ENCODE peak calls at places on chromosome 18, in eight cellular contexts. K is neuronal stem cell; Z is foreskin keratinocyte; N is HCT116; O is CD8-positive, alpha-beta T cell; I is upper lobe of right lung; V is Panc1; B is tibial artery. Y is an unnamed sample.

GRCh38 chr18:54717673-54718435 is 110.4 kb upstream of the RAB27B start:
- DNase-seq in Z (no peak), B (no peak), I (no peak), V (no peak), O (peak; percentile 55), K (no peak), N (no peak), Y (peak; percentile 53)

GRCh38 chr18:57432765-57433400 is 2.3 kb upstream of the ONECUT2 start:
- DNase-seq in O (no peak), I (no peak), B (no peak), V (no peak), K (no peak), Z (no peak), N (no peak), Y (no peak)

GRCh38 chr18:5488844-5489243 is 55.0 kb downstream of the EPB41L3 start:
- DNase-seq in K (no peak), N (no peak), B (no peak), O (no peak), V (no peak), Z (no peak), I (no peak), Y (peak; percentile 67)

GRCh38 chr18:9861933-9862332 is 23.8 kb upstream of the TXNDC2 start:
- DNase-seq in I (no peak), B (no peak), N (no peak), Z (no peak), K (no peak), O (no peak), V (no peak), Y (no peak)

GRCh38 chr18:44238449-44238848 is 442.2 kb upstream of the SETBP1 start:
- DNase-seq in I (no peak), O (no peak), K (no peak), V (no peak), N (no peak), Z (peak; percentile 15), B (no peak), Y (no peak)

GRCh38 chr18:31791817-31792579 is 31.3 kb upstream of the SLC25A52 start:
- DNase-seq in V (no peak), K (no peak), Z (no peak), N (no peak), I (no peak), O (no peak), B (no peak), Y (no peak)

GRCh38 chr18:159037-159652 is 788 bp downstream of the USP14 start:
- DNase-seq in N (no peak), O (no peak), B (no peak), K (no peak), V (no peak), Z (peak; percentile 1), I (no peak), Y (no peak)

GRCh38 chr18:8681196-8681595 is 24.2 kb upstream of the MTCL1 start:
- DNase-seq in K (no peak), B (no peak), Z (no peak), N (no peak), O (no peak), I (peak; percentile 15), V (no peak), Y (no peak)

GRCh38 chr18:44943201-44943881 is 262.7 kb downstream of the SETBP1 start:
- DNase-seq in I (no peak), B (no peak), K (no peak), V (no peak), N (no peak), Z (no peak), O (no peak), Y (no peak)

GRCh38 chr18:10739152-10739551 is 213.3 kb downstream of the NAPG start:
- DNase-seq in O (no peak), N (no peak), B (no peak), I (no peak), Z (no peak), K (no peak), V (no peak), Y (no peak)

GRCh38 chr18:34978953-34979608 is 62.1 kb upstream of the MAPRE2 start:
- DNase-seq in O (peak; percentile 68), Z (peak; percentile 92), K (no peak), B (peak; percentile 79), I (peak; percentile 68), N (peak; percentile 97), V (peak; percentile 78), Y (peak; percentile 60)

GRCh38 chr18:47095810-47096209 is 54.5 kb downstream of the HDHD2 start:
- DNase-seq in K (no peak), I (no peak), B (no peak), O (no peak), N (no peak), Z (no peak), V (no peak), Y (no peak)

GRCh38 chr18:48749768-48750167 is 201.0 kb downstream of the SMAD7 start:
- DNase-seq in K (no peak), B (peak; percentile 90), I (no peak), O (no peak), N (no peak), V (no peak), Z (no peak), Y (peak; percentile 93)

GRCh38 chr18:75209129-75209951 is at the start of gene PTGR3:
- DNase-seq in Z (peak; percentile 44), B (peak; percentile 92), N (peak; percentile 67), V (peak; percentile 55), K (peak; percentile 68), O (peak; percentile 86), I (peak; percentile 93), Y (peak; percentile 95)

GRCh38 chr18:10020176-10020575 is 106.4 kb downstream of the VAPA start:
- DNase-seq in O (no peak), K (no peak), Z (no peak), V (no peak), I (no peak), B (no peak), N (no peak), Y (no peak)

GRCh38 chr18:43271593-43272432 is 5.5 kb downstream of the SYT4 start:
- DNase-seq in O (no peak), Z (no peak), B (no peak), I (no peak), V (peak; percentile 32), K (peak; percentile 46), N (peak; percentile 19), Y (no peak)

GRCh38 chr18:46478796-46479195 is 178.2 kb downstream of the LOXHD1 start:
- DNase-seq in Z (no peak), B (no peak), O (no peak), K (no peak), I (no peak), V (no peak), N (no peak), Y (no peak)

GRCh38 chr18:61635901-61636528 is 256.8 kb downstream of the RNF152 start:
- DNase-seq in B (peak; percentile 81), I (peak; percentile 59), V (no peak), N (peak; percentile 29), K (peak; percentile 59), Z (peak; percentile 23), O (no peak), Y (peak; percentile 62)

GRCh38 chr18:35430721-35431441 is 53.7 kb upstream of the ZNF396 start:
- DNase-seq in V (no peak), I (no peak), K (no peak), O (no peak), Z (no peak), N (no peak), B (no peak), Y (no peak)

GRCh38 chr18:68713791-68714190 is 1.1 kb downstream of the TMX3 start:
- DNase-seq in K (no peak), I (no peak), V (no peak), Z (no peak), N (no peak), B (no peak), O (no peak), Y (no peak)

GRCh38 chr18:79902075-79902474 is 49.4 kb downstream of the SLC66A2 start:
- DNase-seq in B (peak; percentile 65), N (no peak), O (no peak), K (no peak), V (no peak), Z (no peak), I (no peak), Y (no peak)

GRCh38 chr18:8257851-8258434 is 351.3 kb upstream of the RAB12 start:
- DNase-seq in N (no peak), B (no peak), O (no peak), K (no peak), V (no peak), Z (no peak), I (no peak), Y (no peak)

GRCh38 chr18:79022603-79023002 is 43.0 kb downstream of the SALL3 start:
- DNase-seq in Z (no peak), K (no peak), I (no peak), V (no peak), B (no peak), N (no peak), O (no peak), Y (no peak)

GRCh38 chr18:63540131-63540530 is 2.0 kb upstream of the SERPINB12 start:
- DNase-seq in V (no peak), O (no peak), Z (no peak), N (no peak), B (no peak), K (peak; percentile 30), I (no peak), Y (no peak)

GRCh38 chr18:48885266-48885950 is 65.4 kb downstream of the SMAD7 start:
- DNase-seq in B (peak; percentile 56), V (no peak), K (no peak), Z (no peak), N (no peak), O (no peak), I (peak; percentile 49), Y (no peak)

GRCh38 chr18:36849288-36850011 is 20.5 kb downstream of the KIAA1328 start:
- DNase-seq in V (no peak), N (no peak), O (no peak), K (no peak), I (no peak), B (no peak), Z (no peak), Y (no peak)
- H3K27ac ChIP-seq in V (no peak overlapping the region), N (no peak overlapping the region), O (no peak overlapping the region), K (no peak overlapping the region), I (no peak overlapping the region), B (no peak overlapping the region), Z (no peak overlapping the region), Y (no peak overlapping the region)

DNA sequence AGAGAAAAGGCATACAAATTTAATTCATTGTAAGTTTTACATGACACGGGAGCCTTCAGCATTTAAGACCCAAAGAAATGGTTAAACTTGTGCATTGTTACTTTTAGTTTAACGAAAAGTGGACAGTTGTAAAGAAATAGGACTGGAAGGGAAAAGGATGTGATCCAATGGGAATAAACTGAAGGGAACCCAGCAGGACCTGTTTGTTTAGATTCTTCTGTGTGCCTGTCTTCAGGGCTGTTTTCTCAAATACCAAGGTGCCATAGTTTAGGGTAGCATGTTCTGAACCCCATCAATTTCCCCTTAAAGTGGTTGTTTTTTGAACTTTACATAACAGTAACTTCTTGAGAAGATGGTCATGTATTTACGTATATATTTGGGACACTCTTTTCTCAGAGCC is 30.3 kb upstream of the CABLES1 start:
- DNase-seq in I (no peak), N (no peak), K (no peak), B (no peak), V (no peak), Z (no peak), O (no peak), Y (no peak)
- H3K4me1 ChIP-seq in I (no peaks in the 10 kb centered on the region), N (peaks cover 58% of the 10 kb centered on the region), K (peaks cover 3% of the 10 kb centered on the region), B (peaks cover 34% of the 10 kb centered on the region), V (peaks cover 60% of the 10 kb centered on the region), Z (peaks cover 32% of the 10 kb centered on the region), O (no peaks in the 10 kb centered on the region), Y (no peaks in the 10 kb centered on the region)

GRCh38 chr18:76386071-76386470 is 109.0 kb downstream of the ZNF516 start:
- DNase-seq in O (no peak), V (no peak), Z (no peak), K (no peak), I (no peak), B (peak; percentile 6), N (no peak), Y (no peak)
- H3K27me3 ChIP-seq in O (no peaks in the 10 kb centered on the region), V (no peaks in the 10 kb centered on the region), Z (no peaks in the 10 kb centered on the region), K (no peaks in the 10 kb centered on the region), I (no peaks in the 10 kb centered on the region), B (no peaks in the 10 kb centered on the region), N (no peaks in the 10 kb centered on the region), Y (no peaks in the 10 kb centered on the region)

GRCh38 chr18:7102131-7102530 is 15.5 kb downstream of the LAMA1 start:
- DNase-seq in B (no peak), O (no peak), Z (no peak), K (no peak), I (no peak), N (no peak), V (no peak), Y (no peak)
- H3K27ac ChIP-seq in B (no peak overlapping the region), O (no peak overlapping the region), Z (no peak overlapping the region), K (no peak overlapping the region), I (no peak overlapping the region), N (no peak overlapping the region), V (no peak overlapping the region), Y (no peak overlapping the region)

Y was measured in right cardiac atrium.